ENCODE peak calls at places on chromosome 9, in four cellular contexts. M is A549, D is mammary epithelial cell, Z is cardiac fibroblast. T is an unnamed sample.

GRCh38 chr9:129761293-129761900 is 8.6 kb upstream of the PTGES start:
- DNase-seq in M (peak), D (no peak), Z (peak), T (no peak)

GRCh38 chr9:100671811-100672305 is 94.0 kb downstream of the CAVIN4 start:
- DNase-seq in M (no peak), D (no peak), Z (no peak), T (no peak)

GRCh38 chr9:127739614-127740322 is 4.7 kb upstream of the TOR2A start:
- DNase-seq in M (no peak), D (peak), Z (peak), T (no peak)

GRCh38 chr9:97627624-97628023 is 5.5 kb downstream of the TSTD2 start:
- DNase-seq in M (no peak), D (no peak), Z (no peak), T (no peak)

GRCh38 chr9:100186356-100186755 is 87.3 kb downstream of the INVS start:
- DNase-seq in M (no peak), D (no peak), Z (no peak), T (no peak)

GRCh38 chr9:124040935-124041816 is 29.6 kb downstream of the LHX2 start:
- DNase-seq in M (no peak), D (no peak), Z (peak), T (no peak)

GRCh38 chr9:95127249-95128176 is 190.0 kb downstream of the FANCC start:
- DNase-seq in M (peak), D (peak), Z (peak), T (no peak)

GRCh38 chr9:105245720-105246161 is 1.3 kb downstream of the SLC44A1 start:
- DNase-seq in M (no peak), D (no peak), Z (no peak), T (no peak)

GRCh38 chr9:976805-977360 is 428 bp downstream of the DMRT3 start:
- DNase-seq in M (peak), D (peak), Z (no peak), T (no peak)

GRCh38 chr9:130894546-130894945 is 2.1 kb downstream of the QRFP start:
- DNase-seq in M (no peak), D (no peak), Z (no peak), T (no peak)

GRCh38 chr9:98793031-98793430 is 3.3 kb downstream of the ANKS6 start:
- DNase-seq in M (no peak), D (no peak), Z (no peak), T (no peak)

GRCh38 chr9:124852829-124853531 is at the start of gene WDR38:
- DNase-seq in M (peak), D (peak), Z (peak), T (no peak)

GRCh38 chr9:92538541-92538940 is 2.8 kb upstream of the ECM2 start:
- DNase-seq in M (no peak), D (peak), Z (peak), T (peak)

GRCh38 chr9:18710089-18710488 is 236.1 kb downstream of the ADAMTSL1 start:
- DNase-seq in M (no peak), D (no peak), Z (peak), T (peak)

GRCh38 chr9:7721291-7721690 is 78.3 kb downstream of the DMAC1 start:
- DNase-seq in M (no peak), D (no peak), Z (no peak), T (no peak)

GRCh38 chr9:120463765-120464164 is 116.2 kb downstream of the CDK5RAP2 start:
- DNase-seq in M (no peak), D (no peak), Z (no peak), T (no peak)

GRCh38 chr9:120532475-120532874 is 47.5 kb downstream of the CDK5RAP2 start:
- DNase-seq in M (peak), D (peak), Z (peak), T (peak)

GRCh38 chr9:138014570-138014958 is 137.0 kb downstream of the CACNA1B start:
- DNase-seq in M (no peak), D (no peak), Z (no peak), T (no peak)

GRCh38 chr9:72038890-72039410 is 21.5 kb downstream of the C9orf57 start:
- DNase-seq in M (peak), D (peak), Z (peak), T (peak)

GRCh38 chr9:18861599-18862546 is 171.1 kb downstream of the SAXO1 start:
- DNase-seq in M (no peak), D (no peak), Z (peak), T (peak)

GRCh38 chr9:6715755-6716643 is 41.8 kb upstream of the KDM4C start:
- DNase-seq in M (peak), D (no peak), Z (no peak), T (no peak)
- H3K4me3 ChIP-seq in M (peak), D (peak), Z (peak), T (peak)

GRCh38 chr9:133539434-133539833 is 4.9 kb downstream of the ADAMTSL2 start:
- DNase-seq in M (no peak), D (no peak), Z (peak), T (no peak)
- H3K4me3 ChIP-seq in M (no peak), D (no peak), Z (no peak), T (no peak)

GRCh38 chr9:2818486-2819121 is 25.3 kb downstream of the PUM3 start:
- DNase-seq in M (no peak), D (no peak), Z (no peak), T (no peak)
- H3K4me3 ChIP-seq in M (no peak), D (no peak), Z (no peak), T (no peak)

GRCh38 chr9:6658628-6659353 is 13.3 kb upstream of the GLDC start:
- DNase-seq in M (no peak), D (no peak), Z (no peak), T (no peak)
- H3K4me3 ChIP-seq in M (no peak), D (no peak), Z (no peak), T (no peak)

GRCh38 chr9:16898464-16898863 is 28.0 kb upstream of the BNC2 start:
- DNase-seq in M (no peak), D (no peak), Z (no peak), T (no peak)

GRCh38 chr9:16901589-16901988 is 31.1 kb upstream of the BNC2 start:
- DNase-seq in M (no peak), D (peak), Z (peak), T (no peak)

GRCh38 chr9:16904655-16905054 is 34.2 kb upstream of the BNC2 start:
- DNase-seq in M (no peak), D (no peak), Z (no peak), T (no peak)

DNA sequence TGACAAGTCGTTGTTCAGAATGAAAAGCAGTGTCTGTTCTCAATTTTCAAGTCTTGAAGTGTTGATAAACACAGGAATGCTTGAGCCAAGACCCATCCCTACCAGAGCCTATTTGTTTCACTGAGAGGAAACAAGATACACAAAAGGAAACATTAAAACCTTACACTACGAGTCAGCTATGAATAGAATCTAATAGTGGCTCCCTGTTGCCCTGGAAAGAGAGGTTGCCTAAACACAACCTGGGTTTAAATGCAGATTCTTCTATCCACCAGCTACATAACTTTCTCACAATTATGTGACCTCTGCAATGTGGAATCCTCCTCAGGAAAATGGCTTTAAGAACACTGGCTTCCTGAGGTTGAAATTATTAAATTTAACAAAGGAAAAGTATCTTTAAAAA is 29.1 kb upstream of the BNC2 start:
- DNase-seq in M (no peak), D (no peak), Z (no peak), T (no peak)
- H3K4me3 ChIP-seq in M (no peak), D (no peak), Z (no peak), T (no peak)

DNA sequence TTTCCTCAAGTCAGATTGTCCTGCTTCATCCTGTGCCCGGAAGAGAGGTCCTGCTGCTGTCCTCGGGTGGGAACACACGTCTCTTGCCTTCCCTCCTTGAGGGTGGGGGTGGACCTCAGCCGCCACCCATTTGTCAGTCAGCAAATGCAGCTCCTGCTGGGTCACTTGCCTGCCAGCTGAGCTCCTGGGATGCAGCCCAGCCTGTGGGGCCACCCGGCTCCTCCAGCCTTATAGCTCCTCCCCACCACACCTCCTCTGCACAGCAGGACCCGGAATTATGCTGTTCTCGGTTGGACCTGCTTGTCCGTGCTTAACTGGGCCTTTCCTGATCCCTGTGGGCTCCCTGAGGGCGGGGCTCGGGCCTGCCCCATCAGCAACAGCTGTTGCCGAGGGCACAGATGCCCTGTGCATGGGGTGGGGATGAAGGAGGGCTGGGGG is 52.7 kb downstream of the RXRA start:
- DNase-seq in M (peak), D (peak), Z (no peak), T (no peak)
- H3K4me3 ChIP-seq in M (peak), D (no peak), Z (no peak), T (no peak)